ENCODE peak calls at places on chromosome 1, in nine cellular contexts. D, Y, N, G, L, H, J, I and M are unnamed samples.

GRCh38 chr1:222390181-222390580 is 157.7 kb downstream of the HHIPL2 start:
- DNase-seq in L (no peak), J (no peak), Y (no peak), N (no peak), H (peak), G (no peak), I (no peak), D (no peak), M (no peak)

GRCh38 chr1:88935522-88936222 is 44.3 kb upstream of the GTF2B start:
- DNase-seq in H (peak), G (no peak), I (peak), D (no peak), J (peak), N (no peak), Y (peak), L (no peak), M (no peak)

GRCh38 chr1:156489166-156489934 is 11.2 kb downstream of the MEF2D start:
- DNase-seq in N (peak), H (no peak), L (peak), D (no peak), Y (no peak), G (peak), J (no peak), I (peak), M (no peak)

GRCh38 chr1:109425391-109425790 is 857 bp downstream of the PSMA5 start:
- DNase-seq in L (no peak), N (no peak), G (no peak), D (no peak), H (peak), J (no peak), I (no peak), Y (peak), M (no peak)

GRCh38 chr1:87086120-87086519 is 171.7 kb downstream of the HS2ST1 start:
- DNase-seq in J (no peak), N (no peak), I (no peak), G (no peak), D (no peak), Y (no peak), H (no peak), L (no peak), M (no peak)

GRCh38 chr1:179599623-179600249 is 8.1 kb downstream of the TDRD5 start:
- DNase-seq in G (no peak), N (no peak), J (no peak), Y (peak), D (no peak), I (no peak), H (peak), L (no peak), M (no peak)

GRCh38 chr1:235901461-235901860 is 34.8 kb upstream of the LYST start:
- DNase-seq in N (no peak), G (no peak), J (no peak), H (peak), Y (no peak), I (no peak), D (no peak), L (no peak), M (no peak)

GRCh38 chr1:82269466-82269865 is 468.7 kb downstream of the ADGRL2 start:
- DNase-seq in H (peak), N (no peak), I (no peak), Y (no peak), J (no peak), G (no peak), D (no peak), L (no peak), M (no peak)

GRCh38 chr1:201496296-201496690 is 10.6 kb downstream of the CSRP1 start:
- DNase-seq in N (no peak), H (no peak), L (no peak), Y (no peak), G (no peak), D (no peak), I (no peak), J (no peak), M (no peak)

GRCh38 chr1:53108646-53109580 is 33.5 kb downstream of the SLC1A7 start:
- DNase-seq in G (no peak), N (no peak), D (no peak), H (peak), J (no peak), I (no peak), L (no peak), Y (no peak), M (no peak)

GRCh38 chr1:224922404-224923164 is 6.9 kb upstream of the DNAH14 start:
- DNase-seq in N (no peak), I (peak), D (no peak), G (no peak), H (peak), Y (peak), J (peak), L (no peak), M (no peak)

GRCh38 chr1:50978852-50979781 is 9.1 kb downstream of the CDKN2C start:
- DNase-seq in N (no peak), I (peak), Y (peak), D (no peak), G (no peak), H (peak), L (no peak), J (no peak), M (no peak)

GRCh38 chr1:237105826-237106225 is 63.8 kb downstream of the RYR2 start:
- DNase-seq in L (no peak), I (no peak), D (no peak), G (no peak), H (no peak), N (no peak), J (no peak), Y (no peak), M (no peak)

GRCh38 chr1:175635092-175635491 is 108.3 kb downstream of the TNR start:
- DNase-seq in I (no peak), L (no peak), N (no peak), D (no peak), Y (peak), G (no peak), H (no peak), J (no peak), M (no peak)

GRCh38 chr1:212242288-212242984 is 42.8 kb upstream of the PPP2R5A start:
- DNase-seq in J (no peak), H (no peak), G (no peak), I (no peak), L (no peak), D (no peak), N (no peak), Y (no peak), M (no peak)

GRCh38 chr1:66704177-66704880 is 47.9 kb upstream of the DYNLT5 start:
- DNase-seq in N (no peak), I (no peak), G (no peak), D (no peak), J (no peak), Y (no peak), L (no peak), H (no peak), M (no peak)

GRCh38 chr1:107750364-107750959 is 214.5 kb downstream of the VAV3 start:
- DNase-seq in N (peak), D (no peak), I (peak), L (no peak), J (peak), Y (peak), G (no peak), H (peak), M (no peak)

GRCh38 chr1:115337276-115337632 is 795 bp downstream of the NGF start:
- DNase-seq in J (no peak), I (no peak), Y (peak), N (no peak), G (no peak), H (no peak), L (no peak), D (no peak), M (no peak)

GRCh38 chr1:182051938-182052337 is 9.6 kb downstream of the ZNF648 start:
- DNase-seq in L (no peak), Y (no peak), H (no peak), G (no peak), J (no peak), N (no peak), I (no peak), D (no peak), M (no peak)

GRCh38 chr1:231000201-231000600 is 21.3 kb downstream of the ARV1 start:
- DNase-seq in I (no peak), H (no peak), G (no peak), N (no peak), L (no peak), Y (no peak), D (no peak), J (no peak), M (no peak)